ENCODE peak calls at places on chromosomes 11 and 22, in five cellular contexts. A is GM06990; U is activated naive CD4-positive, alpha-beta T cell; K is neuronal stem cell; Q is GM23338. W is an unnamed sample.

GRCh38 chr11:25593221-25593620 is 738.7 kb upstream of the ANO3 start:
- DNase-seq in A (no peak), U (no peak), K (no peak), Q (no peak), W (no peak)

GRCh38 chr11:11672101-11672500 is 50.3 kb upstream of the GALNT18 start:
- DNase-seq in A (no peak), U (no peak), K (no peak), Q (peak), W (no peak)

GRCh38 chr11:126007263-126007662 is 55.4 kb downstream of the CDON start:
- DNase-seq in A (no peak), U (no peak), K (no peak), Q (no peak), W (peak)

GRCh38 chr22:49566693-49567092 is 261.0 kb downstream of the BRD1 start:
- DNase-seq in A (no peak), U (no peak), K (no peak), Q (no peak), W (no peak)

GRCh38 chr11:117087446-117087845 is 10.8 kb downstream of the SIK3 start:
- DNase-seq in A (no peak), U (no peak), K (no peak), Q (no peak), W (no peak)

GRCh38 chr11:76606102-76606793 is 64.3 kb downstream of the LRRC32 start:
- DNase-seq in A (no peak), U (no peak), K (no peak), Q (no peak), W (no peak)

GRCh38 chr11:15609445-15609844 is 494.7 kb downstream of the INSC start:
- DNase-seq in A (no peak), U (no peak), K (no peak), Q (no peak), W (no peak)

GRCh38 chr22:19691721-19692341 is 22.5 kb upstream of the SEPTIN5 start:
- DNase-seq in A (no peak), U (no peak), K (no peak), Q (peak), W (no peak)

GRCh38 chr11:44112083-44112865 is 16.8 kb downstream of the EXT2 start:
- DNase-seq in A (no peak), U (no peak), K (no peak), Q (no peak), W (peak)

GRCh38 chr11:121534131-121535093 is 81.6 kb upstream of the SORL1-AS1 start:
- DNase-seq in A (no peak), U (no peak), K (no peak), Q (peak), W (no peak)

GRCh38 chr11:72812604-72812967 is 1.6 kb upstream of the ATG16L2 start:
- DNase-seq in A (peak), U (no peak), K (no peak), Q (no peak), W (no peak)

GRCh38 chr11:119726150-119726553 is 2.8 kb downstream of the NECTIN1 start:
- DNase-seq in A (no peak), U (no peak), K (no peak), Q (no peak), W (no peak)

GRCh38 chr11:118046051-118046963 is 30.6 kb upstream of the TMPRSS4 start:
- DNase-seq in A (peak), U (no peak), K (no peak), Q (no peak), W (no peak)

GRCh38 chr11:95674669-95675358 is 114.8 kb downstream of the FAM76B start:
- DNase-seq in A (no peak), U (no peak), K (no peak), Q (no peak), W (no peak)

GRCh38 chr11:65606876-65607613 is 7.0 kb downstream of the MAP3K11 start:
- DNase-seq in A (no peak), U (no peak), K (peak), Q (peak), W (peak)